ENCODE peak calls at places on chromosome 22, in five cellular contexts. U, Q, X, O and J are unnamed samples.
A peak's percentile ranks its signal among the peaks of the same experiment; 100 is the strongest.

GRCh38 chr22:39178206-39179111 is 26.0 kb upstream of the CBX7 start:
- DNase-seq in Q (no peak), X (no peak), O (no peak), U (no peak), J (no peak)

GRCh38 chr22:17559188-17559587 is 4.1 kb upstream of the SLC25A18 start:
- DNase-seq in Q (no peak), U (no peak), X (no peak), O (no peak), J (no peak)

GRCh38 chr22:45262195-45262930 is 21.7 kb upstream of the KIAA0930 start:
- DNase-seq in X (no peak), U (no peak), O (no peak), Q (no peak), J (no peak)

GRCh38 chr22:45014658-45015057 is 4.9 kb upstream of the PHF21B start:
- DNase-seq in U (no peak), Q (no peak), O (no peak), X (no peak), J (no peak)

GRCh38 chr22:19889951-19890350 is 35.3 kb upstream of the GNB1L start:
- DNase-seq in X (peak; percentile 39), O (no peak), U (no peak), Q (no peak), J (no peak)

GRCh38 chr22:46064966-46065666 is 85.2 kb upstream of the PPARA start:
- DNase-seq in X (no peak), U (no peak), O (no peak), Q (no peak), J (no peak)

GRCh38 chr22:41976961-41977566 is 7.8 kb downstream of the SEPTIN3 start:
- DNase-seq in X (no peak), O (no peak), U (no peak), Q (no peak), J (no peak)

GRCh38 chr22:38327805-38328204 is 10.6 kb upstream of the CSNK1E start:
- DNase-seq in O (no peak), Q (no peak), U (no peak), X (no peak), J (no peak)

GRCh38 chr22:17764036-17764435 is 10.2 kb downstream of the BID start:
- DNase-seq in U (no peak), Q (no peak), O (no peak), X (no peak), J (no peak)

GRCh38 chr22:44891293-44891747 is 118.5 kb downstream of the PHF21B start:
- DNase-seq in Q (no peak), O (no peak), U (no peak), X (peak; percentile 44), J (no peak)

GRCh38 chr22:36823177-36823839 is 6.5 kb upstream of the PVALB start:
- DNase-seq in X (no peak), O (no peak), U (no peak), Q (no peak), J (no peak)
- H3K27ac ChIP-seq in X (no peak overlapping the region), O (no peak overlapping the region), U (no peak overlapping the region), Q (no peak overlapping the region), J (no peak overlapping the region)

GRCh38 chr22:49796596-49797270 is 30.9 kb downstream of the BRD1 start:
- DNase-seq in Q (no peak), U (no peak), O (no peak), X (no peak), J (no peak)
- H3K27ac ChIP-seq in Q (no peak overlapping the region), U (no peak overlapping the region), O (no peak overlapping the region), X (no peak overlapping the region), J (no peak overlapping the region)

GRCh38 chr22:22923930-22924329 is 36.3 kb downstream of the IGLL5 start:
- DNase-seq in O (no peak), Q (no peak), X (peak; percentile 38), U (no peak), J (no peak)

GRCh38 chr22:22924369-22925145 is 36.9 kb downstream of the IGLL5 start:
- DNase-seq in O (no peak), U (no peak), Q (no peak), X (no peak), J (no peak)

GRCh38 chr22:22926359-22927195 is 39.0 kb downstream of the IGLL5 start:
- DNase-seq in Q (no peak), O (no peak), X (peak; percentile 47), U (no peak), J (no peak)

GRCh38 chr22:22925795-22926358 is 38.3 kb downstream of the IGLL5 start:
- DNase-seq in U (no peak), O (no peak), Q (no peak), X (peak; percentile 2), J (no peak)

DNA sequence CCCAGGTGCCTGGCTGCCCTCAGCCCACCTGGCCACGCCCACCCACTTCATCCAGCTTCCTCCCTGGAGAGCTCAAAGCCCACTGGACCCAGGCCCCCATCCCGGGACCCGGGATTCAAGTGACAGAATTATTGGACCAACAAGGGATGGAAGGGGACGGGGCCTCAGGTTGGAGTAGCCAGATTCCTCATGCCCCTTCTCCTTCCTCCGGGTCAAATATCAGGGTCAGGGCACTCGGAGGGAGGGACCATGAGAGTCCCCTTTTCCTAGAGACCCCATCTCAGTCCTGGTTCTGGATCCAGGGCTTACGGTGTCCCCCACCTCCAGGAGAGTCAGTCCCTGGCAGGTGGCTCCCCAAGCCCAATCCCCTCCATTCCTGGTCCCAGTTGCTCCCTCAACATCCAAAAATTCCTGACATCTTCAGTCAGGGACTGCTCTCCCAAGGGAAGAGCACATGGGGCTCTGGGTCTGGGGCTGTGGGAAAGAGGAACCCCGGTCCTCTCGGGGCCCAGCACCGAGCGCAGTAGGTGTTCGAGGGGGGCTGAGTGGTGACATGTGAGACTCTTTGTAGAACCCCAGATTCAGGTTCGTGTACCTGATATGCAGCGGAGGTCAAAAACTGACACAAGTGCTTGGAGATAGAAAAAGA is 37.7 kb downstream of the IGLL5 start:
- DNase-seq in X (peak; percentile 6), Q (no peak), U (no peak), O (no peak), J (no peak)
- H3K27ac ChIP-seq in X (no peak overlapping the region), Q (no peak overlapping the region), U (no peak overlapping the region), O (no peak overlapping the region), J (no peak overlapping the region)

GRCh38 chr22:31344369-31345330 is 1.5 kb downstream of the PATZ1 start:
- DNase-seq in X (peak; percentile 84), Q (no peak), U (peak; percentile 29), O (no peak), J (no peak)
- H3K27ac ChIP-seq in X (peak overlapping the region; percentile 85), Q (peak overlapping the region; percentile 65), U (peak overlapping the region; percentile 74), O (peak overlapping the region; percentile 75), J (peak overlapping the region; percentile 82)

GRCh38 chr22:26428515-26429457 is at the start of gene ASPHD2:
- DNase-seq in Q (peak; percentile 78), U (peak; percentile 83), O (no peak), X (peak; percentile 83), J (peak; percentile 67)
- H3K27ac ChIP-seq in Q (peak within 1 kb of the TSS; percentile 90), U (peak within 1 kb of the TSS; percentile 88), O (no peak within 1 kb of the TSS), X (peak within 1 kb of the TSS; percentile 57), J (peak within 1 kb of the TSS; percentile 89)

GRCh38 chr22:24521791-24522245 is 26.7 kb downstream of the UPB1 start:
- DNase-seq in Q (no peak), X (peak; percentile 71), U (peak; percentile 16), O (peak; percentile 86), J (no peak)
- H3K27ac ChIP-seq in Q (no peak overlapping the region), X (no peak overlapping the region), U (no peak overlapping the region), O (no peak overlapping the region), J (no peak overlapping the region)